ENCODE peak calls at places on chromosomes 16 and 17, in six cellular contexts. H is iris pigment epithelial cell, S is EL, K is Daoy, Y is RWPE2, T is 8988T. J is an unnamed sample.

GRCh38 chr16:11361043-11361442 is 15.8 kb downstream of the RMI2 start:
- DNase-seq in H (no peak), S (no peak), K (no peak), Y (no peak), T (no peak), J (peak)

GRCh38 chr17:5584971-5585794 is 874 bp upstream of the NLRP1 start:
- DNase-seq in H (peak), S (peak), K (peak), Y (peak), T (peak), J (peak)

GRCh38 chr16:87553174-87553573 is 49.1 kb upstream of the JPH3 start:
- DNase-seq in H (no peak), S (no peak), K (no peak), Y (no peak), T (no peak), J (no peak)

GRCh38 chr17:68198931-68199836 is 48.7 kb upstream of the AMZ2 start:
- DNase-seq in H (no peak), S (no peak), K (peak), Y (no peak), T (no peak), J (no peak)

GRCh38 chr16:50269769-50270509 is 3.6 kb downstream of the ADCY7 start:
- DNase-seq in H (no peak), S (no peak), K (no peak), Y (peak), T (no peak), J (no peak)

GRCh38 chr16:66058181-66058580 is 308.3 kb upstream of the CDH5 start:
- DNase-seq in H (no peak), S (peak), K (no peak), Y (no peak), T (no peak), J (peak)

GRCh38 chr17:29909604-29910003 is 20.4 kb downstream of the SSH2 start:
- DNase-seq in H (peak), S (no peak), K (no peak), Y (no peak), T (no peak), J (no peak)

GRCh38 chr16:14606102-14606501 is 24.0 kb downstream of the PARN start:
- DNase-seq in H (no peak), S (no peak), K (no peak), Y (no peak), T (no peak), J (no peak)

GRCh38 chr17:42067371-42068180 is 17.2 kb upstream of the C17orf113 start:
- DNase-seq in H (peak), S (peak), K (peak), Y (no peak), T (peak), J (peak)

GRCh38 chr16:4309833-4310266 is 6.0 kb upstream of the GLIS2 start:
- DNase-seq in H (peak), S (peak), K (peak), Y (peak), T (peak), J (no peak)

GRCh38 chr16:50165473-50165872 is 12.4 kb downstream of the TENT4B start:
- DNase-seq in H (no peak), S (no peak), K (no peak), Y (no peak), T (no peak), J (no peak)

GRCh38 chr17:11304568-11304967 is 63.6 kb downstream of the SHISA6 start:
- DNase-seq in H (no peak), S (no peak), K (no peak), Y (no peak), T (no peak), J (no peak)

GRCh38 chr17:47698749-47699535 is 5.0 kb downstream of the TBKBP1 start:
- DNase-seq in H (peak), S (peak), K (peak), Y (no peak), T (peak), J (peak)

GRCh38 chr17:81553616-81554181 is 1.5 kb upstream of the FAAP100 start:
- DNase-seq in H (peak), S (peak), K (peak), Y (peak), T (no peak), J (peak)

GRCh38 chr16:88026964-88027938 is 76.0 kb downstream of the BANP start:
- DNase-seq in H (no peak), S (no peak), K (no peak), Y (peak), T (no peak), J (no peak)

GRCh38 chr16:56673916-56674315 is 4.3 kb downstream of the MT1H start:
- DNase-seq in H (peak), S (no peak), K (no peak), Y (no peak), T (no peak), J (no peak)

GRCh38 chr17:45372325-45372869 is 55.6 kb upstream of the MAP3K14 start:
- DNase-seq in H (peak), S (peak), K (peak), Y (peak), T (no peak), J (no peak)

GRCh38 chr17:77286391-77286640 is 145.5 kb downstream of the SEC14L1 start:
- DNase-seq in H (no peak), S (no peak), K (no peak), Y (no peak), T (no peak), J (no peak)

GRCh38 chr16:88437367-88437964 is 15.6 kb upstream of the ZFPM1 start:
- DNase-seq in H (no peak), S (peak), K (peak), Y (no peak), T (peak), J (no peak)

GRCh38 chr17:74898376-74898946 is 5.0 kb upstream of the FADS6 start:
- DNase-seq in H (no peak), S (no peak), K (no peak), Y (peak), T (no peak), J (no peak)

GRCh38 chr17:82007228-82007494 is 15.5 kb downstream of the CENPX start:
- DNase-seq in H (no peak), S (no peak), K (no peak), Y (no peak), T (no peak), J (no peak)

GRCh38 chr17:5921919-5922318 is 148.3 kb upstream of the WSCD1 start:
- DNase-seq in H (peak), S (peak), K (peak), Y (no peak), T (no peak), J (no peak)

GRCh38 chr17:79024901-79025737 is 1.1 kb downstream of the C1QTNF1 start:
- DNase-seq in H (no peak), S (no peak), K (peak), Y (peak), T (no peak), J (no peak)

GRCh38 chr17:64622931-64623654 is 39.0 kb downstream of the SMURF2 start:
- DNase-seq in H (peak), S (peak), K (peak), Y (no peak), T (no peak), J (peak)

GRCh38 chr17:18916816-18917496 is 35.0 kb upstream of the SLC5A10 start:
- DNase-seq in H (no peak), S (peak), K (no peak), Y (no peak), T (no peak), J (peak)

GRCh38 chr16:49528035-49528434 is 154.4 kb downstream of the C16orf78 start:
- DNase-seq in H (peak), S (no peak), K (peak), Y (no peak), T (no peak), J (no peak)

GRCh38 chr16:4915226-4915761 is 21.7 kb downstream of the PPL start:
- DNase-seq in H (peak), S (peak), K (peak), Y (no peak), T (no peak), J (peak)

GRCh38 chr16:1887711-1888354 is 15.9 kb upstream of the MEIOB start:
- DNase-seq in H (no peak), S (no peak), K (no peak), Y (no peak), T (no peak), J (no peak)

J was measured in GM04504.